ENCODE peak calls at places on chromosomes 4 and X, in seven cellular contexts. One of them, this sample, is unnamed.

GRCh38 chrX:140980271-140980670 is 22.1 kb upstream of the SPANXB1 start:
- DNase-seq in GDM1: no peak
- DNase-seq in PC-3: no peak
- DNase-seq in stimulated activated CD8-positive, alpha-beta memory T cell treated with anti-CD3 and anti-CD28 coated beads, Interleukin-15, amount 100 ng/mL, for 4 hours: no peak
- DNase-seq in cardiac septum: no peak
- DNase-seq in Caki2: no peak
- DNase-seq in upper lobe of right lung: no peak
- DNase-seq in this sample: no peak

GRCh38 chr4:26110493-26110892 is 196.5 kb downstream of the SMIM20 start:
- DNase-seq in GDM1: no peak
- DNase-seq in PC-3: peak; percentile 59
- DNase-seq in stimulated activated CD8-positive, alpha-beta memory T cell treated with anti-CD3 and anti-CD28 coated beads, Interleukin-15, amount 100 ng/mL, for 4 hours: no peak
- DNase-seq in cardiac septum: no peak
- DNase-seq in Caki2: no peak
- DNase-seq in upper lobe of right lung: no peak
- DNase-seq in this sample: no peak

GRCh38 chrX:20224814-20225487 is 41.8 kb downstream of the RPS6KA3 start:
- DNase-seq in GDM1: no peak
- DNase-seq in PC-3: peak; percentile 38
- DNase-seq in stimulated activated CD8-positive, alpha-beta memory T cell treated with anti-CD3 and anti-CD28 coated beads, Interleukin-15, amount 100 ng/mL, for 4 hours: no peak
- DNase-seq in cardiac septum: no peak
- DNase-seq in Caki2: peak; percentile 30
- DNase-seq in upper lobe of right lung: no peak
- DNase-seq in this sample: no peak

GRCh38 chrX:110173192-110174175 is 144.4 kb downstream of the AMMECR1 start:
- DNase-seq in GDM1: no peak
- DNase-seq in PC-3: peak; percentile 86
- DNase-seq in stimulated activated CD8-positive, alpha-beta memory T cell treated with anti-CD3 and anti-CD28 coated beads, Interleukin-15, amount 100 ng/mL, for 4 hours: no peak
- DNase-seq in cardiac septum: no peak
- DNase-seq in Caki2: peak; percentile 37
- DNase-seq in upper lobe of right lung: no peak
- DNase-seq in this sample: no peak

GRCh38 chr4:8607603-8608481 is 15.3 kb downstream of the CPZ start:
- DNase-seq in GDM1: peak; percentile 10
- DNase-seq in PC-3: peak; percentile 7
- DNase-seq in stimulated activated CD8-positive, alpha-beta memory T cell treated with anti-CD3 and anti-CD28 coated beads, Interleukin-15, amount 100 ng/mL, for 4 hours: no peak
- DNase-seq in cardiac septum: no peak
- DNase-seq in Caki2: no peak
- DNase-seq in upper lobe of right lung: no peak
- DNase-seq in this sample: no peak

GRCh38 chrX:27675493-27675892 is 85.3 kb downstream of the DCAF8L2 start:
- DNase-seq in GDM1: no peak
- DNase-seq in PC-3: peak; percentile 70
- DNase-seq in stimulated activated CD8-positive, alpha-beta memory T cell treated with anti-CD3 and anti-CD28 coated beads, Interleukin-15, amount 100 ng/mL, for 4 hours: no peak
- DNase-seq in cardiac septum: no peak
- DNase-seq in Caki2: no peak
- DNase-seq in upper lobe of right lung: no peak
- DNase-seq in this sample: no peak

GRCh38 chrX:54640721-54641120 is 110.7 kb downstream of the GNL3L start:
- DNase-seq in GDM1: no peak
- DNase-seq in PC-3: peak; percentile 6
- DNase-seq in stimulated activated CD8-positive, alpha-beta memory T cell treated with anti-CD3 and anti-CD28 coated beads, Interleukin-15, amount 100 ng/mL, for 4 hours: no peak
- DNase-seq in cardiac septum: no peak
- DNase-seq in Caki2: no peak
- DNase-seq in upper lobe of right lung: no peak
- DNase-seq in this sample: no peak

GRCh38 chr4:38396845-38397547 is 267.0 kb upstream of the KLF3 start:
- DNase-seq in GDM1: no peak
- DNase-seq in PC-3: no peak
- DNase-seq in stimulated activated CD8-positive, alpha-beta memory T cell treated with anti-CD3 and anti-CD28 coated beads, Interleukin-15, amount 100 ng/mL, for 4 hours: no peak
- DNase-seq in cardiac septum: no peak
- DNase-seq in Caki2: no peak
- DNase-seq in upper lobe of right lung: no peak
- DNase-seq in this sample: no peak

GRCh38 chr4:94877973-94878372 is 120.2 kb downstream of the BMPR1B start:
- DNase-seq in GDM1: no peak
- DNase-seq in PC-3: peak; percentile 47
- DNase-seq in stimulated activated CD8-positive, alpha-beta memory T cell treated with anti-CD3 and anti-CD28 coated beads, Interleukin-15, amount 100 ng/mL, for 4 hours: no peak
- DNase-seq in cardiac septum: no peak
- DNase-seq in Caki2: no peak
- DNase-seq in upper lobe of right lung: no peak
- DNase-seq in this sample: no peak

GRCh38 chrX:133437356-133437755 is 22.1 kb upstream of the GPC4 start:
- DNase-seq in GDM1: no peak
- DNase-seq in PC-3: no peak
- DNase-seq in stimulated activated CD8-positive, alpha-beta memory T cell treated with anti-CD3 and anti-CD28 coated beads, Interleukin-15, amount 100 ng/mL, for 4 hours: no peak
- DNase-seq in cardiac septum: no peak
- DNase-seq in Caki2: no peak
- DNase-seq in upper lobe of right lung: no peak
- DNase-seq in this sample: no peak

GRCh38 chr4:7650606-7651400 is 216.1 kb upstream of the PSAPL1 start:
- DNase-seq in GDM1: peak; percentile 76
- DNase-seq in PC-3: peak; percentile 62
- DNase-seq in stimulated activated CD8-positive, alpha-beta memory T cell treated with anti-CD3 and anti-CD28 coated beads, Interleukin-15, amount 100 ng/mL, for 4 hours: no peak
- DNase-seq in cardiac septum: no peak
- DNase-seq in Caki2: no peak
- DNase-seq in upper lobe of right lung: peak; percentile 60
- DNase-seq in this sample: no peak

GRCh38 chrX:135632353-135632752 is 81.1 kb upstream of the CT45A1 start:
- DNase-seq in GDM1: no peak
- DNase-seq in PC-3: peak; percentile 22
- DNase-seq in stimulated activated CD8-positive, alpha-beta memory T cell treated with anti-CD3 and anti-CD28 coated beads, Interleukin-15, amount 100 ng/mL, for 4 hours: no peak
- DNase-seq in cardiac septum: no peak
- DNase-seq in Caki2: no peak
- DNase-seq in upper lobe of right lung: no peak
- DNase-seq in this sample: no peak

GRCh38 chrX:113644426-113644825 is 803.8 kb upstream of the AMOT start:
- DNase-seq in GDM1: no peak
- DNase-seq in PC-3: peak; percentile 31
- DNase-seq in stimulated activated CD8-positive, alpha-beta memory T cell treated with anti-CD3 and anti-CD28 coated beads, Interleukin-15, amount 100 ng/mL, for 4 hours: no peak
- DNase-seq in cardiac septum: no peak
- DNase-seq in Caki2: no peak
- DNase-seq in upper lobe of right lung: no peak
- DNase-seq in this sample: no peak

GRCh38 chrX:108811891-108812290 is 75.5 kb upstream of the IRS4 start:
- DNase-seq in GDM1: no peak
- DNase-seq in PC-3: no peak
- DNase-seq in stimulated activated CD8-positive, alpha-beta memory T cell treated with anti-CD3 and anti-CD28 coated beads, Interleukin-15, amount 100 ng/mL, for 4 hours: no peak
- DNase-seq in cardiac septum: no peak
- DNase-seq in Caki2: no peak
- DNase-seq in upper lobe of right lung: no peak
- DNase-seq in this sample: no peak